ENCODE peak calls at places on chromosomes 13 and 19, in four cellular contexts. F is nephron progenitor cell, A is osteocyte, J is COR-L47. D is an unnamed sample.

GRCh38 chr19:11092181-11092538 is 2.9 kb downstream of the LDLR start:
- DNase-seq in F (no peak), A (no peak), J (no peak), D (no peak)

GRCh38 chr13:23608704-23609413 is 38.6 kb downstream of the TNFRSF19 start:
- DNase-seq in F (no peak), A (no peak), J (no peak), D (no peak)

GRCh38 chr13:48731957-48732569 is 78.3 kb downstream of the CYSLTR2 start:
- DNase-seq in F (peak; percentile 68), A (no peak), J (no peak), D (no peak)

GRCh38 chr19:44794610-44795009 is 14.3 kb upstream of the BCAM start:
- DNase-seq in F (no peak), A (no peak), J (no peak), D (no peak)

GRCh38 chr19:1608414-1609391 is 3.4 kb upstream of the UQCR11 start:
- DNase-seq in F (no peak), A (no peak), J (no peak), D (no peak)

GRCh38 chr13:86986448-86986847 is 684.7 kb upstream of the SLITRK5 start:
- DNase-seq in F (no peak), A (no peak), J (peak; percentile 1), D (no peak)

GRCh38 chr13:40984670-40985366 is 34.3 kb downstream of the ELF1 start:
- DNase-seq in F (no peak), A (no peak), J (no peak), D (no peak)

GRCh38 chr13:113143466-113144254 is 14.8 kb upstream of the PROZ start:
- DNase-seq in F (no peak), A (no peak), J (no peak), D (no peak)

GRCh38 chr19:17260842-17261325 is 3.7 kb downstream of the USHBP1 start:
- DNase-seq in F (peak; percentile 92), A (peak; percentile 94), J (peak; percentile 77), D (peak; percentile 89)

GRCh38 chr19:46860846-46861690 is at the start of gene ARHGAP35:
- DNase-seq in F (peak; percentile 81), A (no peak), J (no peak), D (no peak)

GRCh38 chr19:3655402-3656072 is 28.9 kb upstream of the CACTIN start:
- DNase-seq in F (no peak), A (peak; percentile 90), J (no peak), D (no peak)

GRCh38 chr19:47111081-47111589 is 2.4 kb downstream of the ZC3H4 start:
- DNase-seq in F (peak; percentile 33), A (no peak), J (peak; percentile 10), D (peak; percentile 33)

GRCh38 chr19:49116544-49116943 is 2.4 kb downstream of the LIN7B start:
- DNase-seq in F (no peak), A (no peak), J (no peak), D (no peak)

GRCh38 chr19:46197314-46198070 is 32.0 kb upstream of the IGFL1 start:
- DNase-seq in F (no peak), A (no peak), J (no peak), D (no peak)

GRCh38 chr19:31505596-31505910 is 156.3 kb upstream of the TSHZ3 start:
- DNase-seq in F (no peak), A (peak; percentile 73), J (no peak), D (no peak)

GRCh38 chr19:16614941-16615340 is 13.1 kb downstream of the MED26 start:
- DNase-seq in F (no peak), A (no peak), J (no peak), D (no peak)

GRCh38 chr19:18644144-18645034 is 7.6 kb downstream of the KLHL26 start:
- DNase-seq in F (no peak), A (no peak), J (no peak), D (no peak)

GRCh38 chr19:34260771-34261173 is 6.4 kb downstream of the GARRE1 start:
- DNase-seq in F (no peak), A (no peak), J (no peak), D (no peak)

GRCh38 chr19:42450314-42450934 is 7.7 kb upstream of the CXCL17 start:
- DNase-seq in F (peak; percentile 67), A (no peak), J (peak; percentile 71), D (peak; percentile 82)

GRCh38 chr19:4278460-4278901 is 585 bp upstream of the SHD start:
- DNase-seq in F (no peak), A (no peak), J (no peak), D (peak; percentile 22)

GRCh38 chr19:53982611-53983010 is 8.8 kb upstream of the CACNG6 start:
- DNase-seq in F (peak; percentile 66), A (no peak), J (no peak), D (peak; percentile 18)

GRCh38 chr19:28878862-28879566 is 333.9 kb downstream of the UQCRFS1 start:
- DNase-seq in F (peak; percentile 82), A (peak; percentile 88), J (peak; percentile 54), D (peak; percentile 25)

GRCh38 chr13:106063591-106064308 is 471.7 kb downstream of the EFNB2 start:
- DNase-seq in F (no peak), A (no peak), J (no peak), D (no peak)

GRCh38 chr13:41549491-41549890 is 92.1 kb downstream of the RGCC start:
- DNase-seq in F (no peak), A (no peak), J (no peak), D (no peak)

GRCh38 chr13:45750566-45750965 is 48.4 kb downstream of the CBY2 start:
- DNase-seq in F (no peak), A (no peak), J (no peak), D (no peak)

GRCh38 chr13:41458939-41459753 is 1.8 kb downstream of the RGCC start:
- DNase-seq in F (no peak), A (no peak), J (no peak), D (peak; percentile 9)

D was measured in DMS79 treated with DMSO at 0.1 percent for 48 hours.